ENCODE peak calls at places on chromosomes 12 and 14, in eight cellular contexts. One of them, this sample, is unnamed. For H3K27me3 and H3K9me3, the result is how much of the 10 kb centered on the place peaks cover.

GRCh38 chr14:22926316-22926715 is 2.9 kb downstream of the PRMT5 start:
- DNase-seq in A673: no peak
- DNase-seq in psoas muscle: no peak
- DNase-seq in aorta: no peak
- DNase-seq in mammary epithelial cell: peak
- DNase-seq in lower lobe of right lung: no peak
- DNase-seq in uterus: no peak
- DNase-seq in right cardiac atrium: no peak
- DNase-seq in this sample: no peak

GRCh38 chr12:133156125-133156690 is 25.1 kb upstream of the ZNF268 start:
- DNase-seq in A673: no peak
- DNase-seq in psoas muscle: no peak
- DNase-seq in aorta: no peak
- DNase-seq in mammary epithelial cell: no peak
- DNase-seq in lower lobe of right lung: no peak
- DNase-seq in uterus: no peak
- DNase-seq in right cardiac atrium: no peak
- DNase-seq in this sample: no peak

GRCh38 chr12:117042171-117042809 is 56.9 kb downstream of the TESC start:
- DNase-seq in A673: no peak
- DNase-seq in psoas muscle: no peak
- DNase-seq in aorta: no peak
- DNase-seq in mammary epithelial cell: no peak
- DNase-seq in lower lobe of right lung: peak
- DNase-seq in uterus: no peak
- DNase-seq in right cardiac atrium: peak
- DNase-seq in this sample: no peak

GRCh38 chr12:10584415-10584814 is 29.0 kb downstream of the MAGOHB start:
- DNase-seq in A673: no peak
- DNase-seq in psoas muscle: no peak
- DNase-seq in aorta: no peak
- DNase-seq in mammary epithelial cell: no peak
- DNase-seq in lower lobe of right lung: no peak
- DNase-seq in uterus: no peak
- DNase-seq in right cardiac atrium: no peak
- DNase-seq in this sample: no peak

GRCh38 chr12:94041833-94042232 is 106.5 kb upstream of the PLXNC1 start:
- DNase-seq in A673: peak
- DNase-seq in psoas muscle: no peak
- DNase-seq in aorta: no peak
- DNase-seq in mammary epithelial cell: no peak
- DNase-seq in lower lobe of right lung: no peak
- DNase-seq in uterus: no peak
- DNase-seq in right cardiac atrium: no peak
- DNase-seq in this sample: no peak

GRCh38 chr14:64970041-64970440 is 2.1 kb downstream of the RAB15 start:
- DNase-seq in A673: no peak
- DNase-seq in psoas muscle: no peak
- DNase-seq in aorta: no peak
- DNase-seq in mammary epithelial cell: no peak
- DNase-seq in lower lobe of right lung: no peak
- DNase-seq in uterus: no peak
- DNase-seq in right cardiac atrium: no peak
- DNase-seq in this sample: no peak

GRCh38 chr14:69183735-69184134 is 7.6 kb upstream of the EXD2 start:
- DNase-seq in A673: no peak
- DNase-seq in psoas muscle: no peak
- DNase-seq in aorta: no peak
- DNase-seq in mammary epithelial cell: no peak
- DNase-seq in lower lobe of right lung: peak
- DNase-seq in uterus: no peak
- DNase-seq in right cardiac atrium: no peak
- DNase-seq in this sample: no peak

GRCh38 chr12:20101046-20101445 is 267.3 kb upstream of the PDE3A start:
- DNase-seq in A673: no peak
- DNase-seq in psoas muscle: no peak
- DNase-seq in aorta: peak
- DNase-seq in mammary epithelial cell: no peak
- DNase-seq in lower lobe of right lung: no peak
- DNase-seq in uterus: no peak
- DNase-seq in right cardiac atrium: peak
- DNase-seq in this sample: peak

GRCh38 chr14:73753043-73753886 is 39.1 kb upstream of the PNMA1 start:
- DNase-seq in A673: no peak
- DNase-seq in psoas muscle: no peak
- DNase-seq in aorta: peak
- DNase-seq in mammary epithelial cell: no peak
- DNase-seq in lower lobe of right lung: no peak
- DNase-seq in uterus: peak
- DNase-seq in right cardiac atrium: peak
- DNase-seq in this sample: peak

GRCh38 chr12:50971946-50972345 is 19.6 kb downstream of the HIGD1C start:
- DNase-seq in A673: no peak
- DNase-seq in psoas muscle: no peak
- DNase-seq in aorta: no peak
- DNase-seq in mammary epithelial cell: no peak
- DNase-seq in lower lobe of right lung: no peak
- DNase-seq in uterus: no peak
- DNase-seq in right cardiac atrium: no peak
- DNase-seq in this sample: no peak
- H3K27ac ChIP-seq in A673: no peak
- H3K27ac ChIP-seq in psoas muscle: peak
- H3K27ac ChIP-seq in aorta: no peak
- H3K27ac ChIP-seq in mammary epithelial cell: no peak
- H3K27ac ChIP-seq in lower lobe of right lung: no peak
- H3K27ac ChIP-seq in uterus: no peak
- H3K27ac ChIP-seq in right cardiac atrium: no peak
- H3K27ac ChIP-seq in this sample: no peak

GRCh38 chr12:4156317-4156716 is 117.2 kb upstream of the CCND2 start:
- DNase-seq in A673: no peak
- DNase-seq in psoas muscle: no peak
- DNase-seq in aorta: no peak
- DNase-seq in mammary epithelial cell: no peak
- DNase-seq in lower lobe of right lung: no peak
- DNase-seq in uterus: no peak
- DNase-seq in right cardiac atrium: no peak
- DNase-seq in this sample: no peak
- H3K27me3 ChIP-seq in A673: under half
- H3K27me3 ChIP-seq in psoas muscle: under half
- H3K27me3 ChIP-seq in aorta: under half
- H3K27me3 ChIP-seq in mammary epithelial cell: under half
- H3K27me3 ChIP-seq in lower lobe of right lung: under half
- H3K27me3 ChIP-seq in uterus: under half
- H3K27me3 ChIP-seq in right cardiac atrium: under half
- H3K27me3 ChIP-seq in this sample: under half

GRCh38 chr12:57657744-57658143 is 24.7 kb upstream of the B4GALNT1 start:
- DNase-seq in A673: peak
- DNase-seq in psoas muscle: no peak
- DNase-seq in aorta: no peak
- DNase-seq in mammary epithelial cell: peak
- DNase-seq in lower lobe of right lung: no peak
- DNase-seq in uterus: no peak
- DNase-seq in right cardiac atrium: no peak
- DNase-seq in this sample: no peak
- H3K9me3 ChIP-seq in A673: under half
- H3K9me3 ChIP-seq in psoas muscle: under half
- H3K9me3 ChIP-seq in aorta: under half
- H3K9me3 ChIP-seq in mammary epithelial cell: under half
- H3K9me3 ChIP-seq in lower lobe of right lung: under half
- H3K9me3 ChIP-seq in uterus: under half
- H3K9me3 ChIP-seq in right cardiac atrium: under half
- H3K9me3 ChIP-seq in this sample: under half

GRCh38 chr12:3973939-3974644 is 100.9 kb upstream of the PARP11 start:
- DNase-seq in A673: no peak
- DNase-seq in psoas muscle: no peak
- DNase-seq in aorta: no peak
- DNase-seq in mammary epithelial cell: no peak
- DNase-seq in lower lobe of right lung: no peak
- DNase-seq in uterus: no peak
- DNase-seq in right cardiac atrium: no peak
- DNase-seq in this sample: peak
- H3K27ac ChIP-seq in A673: no peak
- H3K27ac ChIP-seq in psoas muscle: no peak
- H3K27ac ChIP-seq in aorta: no peak
- H3K27ac ChIP-seq in mammary epithelial cell: no peak
- H3K27ac ChIP-seq in lower lobe of right lung: no peak
- H3K27ac ChIP-seq in uterus: no peak
- H3K27ac ChIP-seq in right cardiac atrium: no peak
- H3K27ac ChIP-seq in this sample: no peak

GRCh38 chr12:2250797-2251196 is 198.0 kb downstream of the CACNA1C start:
- DNase-seq in A673: no peak
- DNase-seq in psoas muscle: no peak
- DNase-seq in aorta: no peak
- DNase-seq in mammary epithelial cell: peak
- DNase-seq in lower lobe of right lung: no peak
- DNase-seq in uterus: no peak
- DNase-seq in right cardiac atrium: no peak
- DNase-seq in this sample: no peak
- H3K27me3 ChIP-seq in A673: under half
- H3K27me3 ChIP-seq in psoas muscle: under half
- H3K27me3 ChIP-seq in aorta: under half
- H3K27me3 ChIP-seq in mammary epithelial cell: under half
- H3K27me3 ChIP-seq in lower lobe of right lung: under half
- H3K27me3 ChIP-seq in uterus: under half
- H3K27me3 ChIP-seq in right cardiac atrium: under half
- H3K27me3 ChIP-seq in this sample: under half

GRCh38 chr12:108826115-108826806 is 31.1 kb downstream of the SSH1 start:
- DNase-seq in A673: no peak
- DNase-seq in psoas muscle: peak
- DNase-seq in aorta: peak
- DNase-seq in mammary epithelial cell: no peak
- DNase-seq in lower lobe of right lung: peak
- DNase-seq in uterus: peak
- DNase-seq in right cardiac atrium: peak
- DNase-seq in this sample: peak

GRCh38 chr12:108828774-108829173 is 28.6 kb downstream of the SSH1 start:
- DNase-seq in A673: no peak
- DNase-seq in psoas muscle: peak
- DNase-seq in aorta: no peak
- DNase-seq in mammary epithelial cell: no peak
- DNase-seq in lower lobe of right lung: peak
- DNase-seq in uterus: no peak
- DNase-seq in right cardiac atrium: no peak
- DNase-seq in this sample: peak

GRCh38 chr12:108826807-108827721 is 30.3 kb downstream of the SSH1 start:
- DNase-seq in A673: no peak
- DNase-seq in psoas muscle: no peak
- DNase-seq in aorta: no peak
- DNase-seq in mammary epithelial cell: no peak
- DNase-seq in lower lobe of right lung: peak
- DNase-seq in uterus: no peak
- DNase-seq in right cardiac atrium: no peak
- DNase-seq in this sample: peak

GRCh38 chr12:108825205-108825950 is 32.0 kb downstream of the SSH1 start:
- DNase-seq in A673: no peak
- DNase-seq in psoas muscle: no peak
- DNase-seq in aorta: no peak
- DNase-seq in mammary epithelial cell: no peak
- DNase-seq in lower lobe of right lung: no peak
- DNase-seq in uterus: no peak
- DNase-seq in right cardiac atrium: no peak
- DNase-seq in this sample: no peak

GRCh38 chr12:108827941-108828340 is 29.4 kb downstream of the SSH1 start:
- DNase-seq in A673: no peak
- DNase-seq in psoas muscle: no peak
- DNase-seq in aorta: no peak
- DNase-seq in mammary epithelial cell: no peak
- DNase-seq in lower lobe of right lung: no peak
- DNase-seq in uterus: no peak
- DNase-seq in right cardiac atrium: no peak
- DNase-seq in this sample: no peak
- H3K9me3 ChIP-seq in A673: under half
- H3K9me3 ChIP-seq in psoas muscle: under half
- H3K9me3 ChIP-seq in aorta: under half
- H3K9me3 ChIP-seq in mammary epithelial cell: under half
- H3K9me3 ChIP-seq in lower lobe of right lung: under half
- H3K9me3 ChIP-seq in uterus: under half
- H3K9me3 ChIP-seq in right cardiac atrium: under half
- H3K9me3 ChIP-seq in this sample: under half

GRCh38 chr12:72271741-72272661 is at the start of gene TRHDE:
- DNase-seq in A673: peak
- DNase-seq in psoas muscle: peak
- DNase-seq in aorta: peak
- DNase-seq in mammary epithelial cell: peak
- DNase-seq in lower lobe of right lung: peak
- DNase-seq in uterus: peak
- DNase-seq in right cardiac atrium: peak
- DNase-seq in this sample: no peak
- H3K27ac ChIP-seq in A673: peak
- H3K27ac ChIP-seq in psoas muscle: peak
- H3K27ac ChIP-seq in aorta: no peak
- H3K27ac ChIP-seq in mammary epithelial cell: peak
- H3K27ac ChIP-seq in lower lobe of right lung: peak
- H3K27ac ChIP-seq in uterus: peak
- H3K27ac ChIP-seq in right cardiac atrium: peak
- H3K27ac ChIP-seq in this sample: peak

GRCh38 chr14:105414456-105415371 is 4.9 kb upstream of the MTA1 start:
- DNase-seq in A673: peak
- DNase-seq in psoas muscle: peak
- DNase-seq in aorta: peak
- DNase-seq in mammary epithelial cell: peak
- DNase-seq in lower lobe of right lung: peak
- DNase-seq in uterus: peak
- DNase-seq in right cardiac atrium: peak
- DNase-seq in this sample: peak
- H3K27me3 ChIP-seq in A673: under half
- H3K27me3 ChIP-seq in psoas muscle: under half
- H3K27me3 ChIP-seq in aorta: under half
- H3K27me3 ChIP-seq in mammary epithelial cell: under half
- H3K27me3 ChIP-seq in lower lobe of right lung: under half
- H3K27me3 ChIP-seq in uterus: under half
- H3K27me3 ChIP-seq in right cardiac atrium: under half
- H3K27me3 ChIP-seq in this sample: under half

DNA sequence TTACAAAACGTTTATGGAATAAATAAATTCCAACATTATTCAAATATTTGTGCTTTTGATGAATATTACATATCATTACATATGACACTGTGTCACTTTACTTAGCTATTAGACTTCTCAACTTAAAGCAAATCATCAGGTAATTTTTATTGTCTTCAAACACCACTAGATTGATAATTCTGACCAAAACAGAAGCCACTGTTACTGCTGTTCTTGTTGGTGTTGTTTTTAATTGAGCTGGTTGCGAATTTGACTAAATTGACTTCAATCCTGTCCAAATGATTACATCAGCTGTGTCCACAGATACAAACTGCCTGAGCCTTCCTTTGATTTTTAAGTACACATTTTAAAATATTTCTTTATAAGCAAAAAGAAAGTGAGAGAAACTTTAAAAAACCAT is 29.2 kb downstream of the PRKD1 start:
- DNase-seq in A673: no peak
- DNase-seq in psoas muscle: no peak
- DNase-seq in aorta: no peak
- DNase-seq in mammary epithelial cell: no peak
- DNase-seq in lower lobe of right lung: no peak
- DNase-seq in uterus: no peak
- DNase-seq in right cardiac atrium: no peak
- DNase-seq in this sample: no peak
- H3K9me3 ChIP-seq in A673: under half
- H3K9me3 ChIP-seq in psoas muscle: under half
- H3K9me3 ChIP-seq in aorta: under half
- H3K9me3 ChIP-seq in mammary epithelial cell: under half
- H3K9me3 ChIP-seq in lower lobe of right lung: under half
- H3K9me3 ChIP-seq in uterus: under half
- H3K9me3 ChIP-seq in right cardiac atrium: under half
- H3K9me3 ChIP-seq in this sample: under half

This sample was measured in left ventricle myocardium inferior.